ENCODE peak calls at places on chromosomes 12 and 14, in nine cellular contexts. One of them, this sample, is unnamed. For H3K27me3, the result is how much of the 10 kb centered on the place peaks cover.

GRCh38 chr12:57173089-57173488 is 25.7 kb upstream of the LRP1-AS start:
- DNase-seq in psoas muscle: no peak
- DNase-seq in CD8-positive, alpha-beta T cell: peak
- DNase-seq in testis: peak
- DNase-seq in breast epithelium: no peak
- DNase-seq in uterus: no peak
- DNase-seq in aorta: no peak
- DNase-seq in CD4-positive, alpha-beta T cell: no peak
- DNase-seq in colonic mucosa: no peak
- DNase-seq in this sample: no peak

GRCh38 chr12:46549527-46550265 is 177.1 kb upstream of the SLC38A2 start:
- DNase-seq in colonic mucosa: no peak
- DNase-seq in uterus: no peak
- DNase-seq in CD8-positive, alpha-beta T cell: no peak
- DNase-seq in psoas muscle: no peak
- DNase-seq in aorta: no peak
- DNase-seq in breast epithelium: no peak
- DNase-seq in testis: no peak
- DNase-seq in CD4-positive, alpha-beta T cell: no peak
- DNase-seq in this sample: no peak

GRCh38 chr12:14399871-14400270 is 34.4 kb downstream of the ATF7IP start:
- DNase-seq in breast epithelium: no peak
- DNase-seq in psoas muscle: no peak
- DNase-seq in uterus: no peak
- DNase-seq in CD4-positive, alpha-beta T cell: no peak
- DNase-seq in aorta: no peak
- DNase-seq in testis: no peak
- DNase-seq in CD8-positive, alpha-beta T cell: no peak
- DNase-seq in colonic mucosa: no peak
- DNase-seq in this sample: no peak

GRCh38 chr12:56267443-56268071 is 815 bp downstream of the COQ10A start:
- DNase-seq in psoas muscle: peak
- DNase-seq in CD4-positive, alpha-beta T cell: no peak
- DNase-seq in colonic mucosa: peak
- DNase-seq in CD8-positive, alpha-beta T cell: no peak
- DNase-seq in uterus: no peak
- DNase-seq in breast epithelium: no peak
- DNase-seq in testis: peak
- DNase-seq in aorta: no peak
- DNase-seq in this sample: no peak

GRCh38 chr14:76767681-76768055 is 6.4 kb downstream of the VASH1 start:
- DNase-seq in CD8-positive, alpha-beta T cell: no peak
- DNase-seq in aorta: no peak
- DNase-seq in breast epithelium: no peak
- DNase-seq in psoas muscle: no peak
- DNase-seq in CD4-positive, alpha-beta T cell: no peak
- DNase-seq in colonic mucosa: no peak
- DNase-seq in uterus: peak
- DNase-seq in testis: no peak
- DNase-seq in this sample: no peak

GRCh38 chr12:69161835-69162234 is 77.5 kb upstream of the CPSF6 start:
- DNase-seq in breast epithelium: no peak
- DNase-seq in psoas muscle: no peak
- DNase-seq in colonic mucosa: no peak
- DNase-seq in uterus: no peak
- DNase-seq in testis: no peak
- DNase-seq in aorta: no peak
- DNase-seq in CD8-positive, alpha-beta T cell: peak
- DNase-seq in CD4-positive, alpha-beta T cell: no peak
- DNase-seq in this sample: peak

GRCh38 chr12:130357241-130357640 is 19.6 kb downstream of the PIWIL1 start:
- DNase-seq in CD8-positive, alpha-beta T cell: no peak
- DNase-seq in psoas muscle: no peak
- DNase-seq in breast epithelium: no peak
- DNase-seq in uterus: no peak
- DNase-seq in colonic mucosa: no peak
- DNase-seq in testis: no peak
- DNase-seq in CD4-positive, alpha-beta T cell: no peak
- DNase-seq in aorta: no peak
- DNase-seq in this sample: no peak

GRCh38 chr14:93042968-93043940 is 72.5 kb downstream of the ITPK1 start:
- DNase-seq in colonic mucosa: peak
- DNase-seq in uterus: no peak
- DNase-seq in CD4-positive, alpha-beta T cell: no peak
- DNase-seq in aorta: peak
- DNase-seq in psoas muscle: peak
- DNase-seq in testis: peak
- DNase-seq in breast epithelium: peak
- DNase-seq in CD8-positive, alpha-beta T cell: no peak
- DNase-seq in this sample: no peak

GRCh38 chr12:52023182-52023975 is 16.6 kb downstream of the TAMALIN start:
- DNase-seq in uterus: peak
- DNase-seq in breast epithelium: peak
- DNase-seq in testis: peak
- DNase-seq in psoas muscle: peak
- DNase-seq in CD8-positive, alpha-beta T cell: peak
- DNase-seq in aorta: peak
- DNase-seq in colonic mucosa: peak
- DNase-seq in CD4-positive, alpha-beta T cell: peak
- DNase-seq in this sample: peak

GRCh38 chr12:10716704-10717315 is 6.3 kb downstream of the YBX3 start:
- DNase-seq in aorta: peak
- DNase-seq in CD8-positive, alpha-beta T cell: no peak
- DNase-seq in CD4-positive, alpha-beta T cell: no peak
- DNase-seq in testis: peak
- DNase-seq in psoas muscle: peak
- DNase-seq in colonic mucosa: peak
- DNase-seq in breast epithelium: peak
- DNase-seq in uterus: peak
- DNase-seq in this sample: no peak

GRCh38 chr12:108759914-108760313 is 28.6 kb upstream of the CORO1C start:
- DNase-seq in breast epithelium: no peak
- DNase-seq in psoas muscle: no peak
- DNase-seq in CD4-positive, alpha-beta T cell: no peak
- DNase-seq in uterus: no peak
- DNase-seq in CD8-positive, alpha-beta T cell: no peak
- DNase-seq in colonic mucosa: no peak
- DNase-seq in testis: no peak
- DNase-seq in aorta: no peak
- DNase-seq in this sample: no peak

GRCh38 chr14:64525354-64525753 is 15.2 kb upstream of the HSPA2 start:
- DNase-seq in aorta: no peak
- DNase-seq in colonic mucosa: no peak
- DNase-seq in psoas muscle: no peak
- DNase-seq in CD8-positive, alpha-beta T cell: no peak
- DNase-seq in testis: no peak
- DNase-seq in uterus: no peak
- DNase-seq in CD4-positive, alpha-beta T cell: no peak
- DNase-seq in breast epithelium: no peak
- DNase-seq in this sample: no peak

GRCh38 chr12:120468846-120469449 is 600 bp downstream of the SRSF9 start:
- DNase-seq in testis: peak
- DNase-seq in uterus: peak
- DNase-seq in CD8-positive, alpha-beta T cell: peak
- DNase-seq in psoas muscle: peak
- DNase-seq in colonic mucosa: peak
- DNase-seq in CD4-positive, alpha-beta T cell: peak
- DNase-seq in breast epithelium: no peak
- DNase-seq in aorta: peak
- DNase-seq in this sample: peak

GRCh38 chr14:77603654-77604270 is 12.7 kb downstream of the SPTLC2 start:
- DNase-seq in uterus: no peak
- DNase-seq in colonic mucosa: peak
- DNase-seq in testis: peak
- DNase-seq in aorta: peak
- DNase-seq in CD8-positive, alpha-beta T cell: no peak
- DNase-seq in breast epithelium: no peak
- DNase-seq in CD4-positive, alpha-beta T cell: no peak
- DNase-seq in psoas muscle: peak
- DNase-seq in this sample: no peak

GRCh38 chr12:45409966-45410365 is 194.1 kb downstream of the ANO6 start:
- DNase-seq in colonic mucosa: no peak
- DNase-seq in testis: no peak
- DNase-seq in CD4-positive, alpha-beta T cell: no peak
- DNase-seq in CD8-positive, alpha-beta T cell: no peak
- DNase-seq in psoas muscle: peak
- DNase-seq in aorta: peak
- DNase-seq in breast epithelium: no peak
- DNase-seq in uterus: no peak
- DNase-seq in this sample: no peak

GRCh38 chr12:115468087-115468510 is 784.1 kb upstream of the TBX3 start:
- DNase-seq in CD4-positive, alpha-beta T cell: no peak
- DNase-seq in uterus: no peak
- DNase-seq in testis: no peak
- DNase-seq in colonic mucosa: peak
- DNase-seq in breast epithelium: peak
- DNase-seq in CD8-positive, alpha-beta T cell: no peak
- DNase-seq in aorta: no peak
- DNase-seq in psoas muscle: no peak
- DNase-seq in this sample: no peak

GRCh38 chr14:105138021-105138541 is 30.5 kb downstream of the JAG2 start:
- DNase-seq in colonic mucosa: no peak
- DNase-seq in psoas muscle: no peak
- DNase-seq in CD8-positive, alpha-beta T cell: no peak
- DNase-seq in uterus: no peak
- DNase-seq in breast epithelium: peak
- DNase-seq in testis: no peak
- DNase-seq in CD4-positive, alpha-beta T cell: no peak
- DNase-seq in aorta: peak
- DNase-seq in this sample: no peak

GRCh38 chr12:14384783-14385638 is 19.5 kb downstream of the ATF7IP start:
- DNase-seq in CD8-positive, alpha-beta T cell: peak
- DNase-seq in colonic mucosa: peak
- DNase-seq in uterus: peak
- DNase-seq in testis: peak
- DNase-seq in aorta: no peak
- DNase-seq in CD4-positive, alpha-beta T cell: peak
- DNase-seq in psoas muscle: no peak
- DNase-seq in breast epithelium: no peak
- DNase-seq in this sample: peak

GRCh38 chr12:91108196-91108595 is 3.1 kb downstream of the LUM start:
- DNase-seq in testis: no peak
- DNase-seq in CD8-positive, alpha-beta T cell: no peak
- DNase-seq in CD4-positive, alpha-beta T cell: no peak
- DNase-seq in colonic mucosa: no peak
- DNase-seq in uterus: no peak
- DNase-seq in psoas muscle: no peak
- DNase-seq in breast epithelium: no peak
- DNase-seq in aorta: no peak
- DNase-seq in this sample: no peak

GRCh38 chr14:24332094-24332983 is 2.5 kb downstream of the ADCY4 start:
- DNase-seq in aorta: peak
- DNase-seq in breast epithelium: peak
- DNase-seq in CD8-positive, alpha-beta T cell: peak
- DNase-seq in CD4-positive, alpha-beta T cell: peak
- DNase-seq in psoas muscle: peak
- DNase-seq in colonic mucosa: peak
- DNase-seq in testis: peak
- DNase-seq in uterus: peak
- DNase-seq in this sample: peak
- H3K27me3 ChIP-seq in aorta: under half
- H3K27me3 ChIP-seq in breast epithelium: under half
- H3K27me3 ChIP-seq in CD8-positive, alpha-beta T cell: under half
- H3K27me3 ChIP-seq in CD4-positive, alpha-beta T cell: under half
- H3K27me3 ChIP-seq in psoas muscle: under half
- H3K27me3 ChIP-seq in colonic mucosa: under half
- H3K27me3 ChIP-seq in testis: under half
- H3K27me3 ChIP-seq in uterus: under half
- H3K27me3 ChIP-seq in this sample: under half

DNA sequence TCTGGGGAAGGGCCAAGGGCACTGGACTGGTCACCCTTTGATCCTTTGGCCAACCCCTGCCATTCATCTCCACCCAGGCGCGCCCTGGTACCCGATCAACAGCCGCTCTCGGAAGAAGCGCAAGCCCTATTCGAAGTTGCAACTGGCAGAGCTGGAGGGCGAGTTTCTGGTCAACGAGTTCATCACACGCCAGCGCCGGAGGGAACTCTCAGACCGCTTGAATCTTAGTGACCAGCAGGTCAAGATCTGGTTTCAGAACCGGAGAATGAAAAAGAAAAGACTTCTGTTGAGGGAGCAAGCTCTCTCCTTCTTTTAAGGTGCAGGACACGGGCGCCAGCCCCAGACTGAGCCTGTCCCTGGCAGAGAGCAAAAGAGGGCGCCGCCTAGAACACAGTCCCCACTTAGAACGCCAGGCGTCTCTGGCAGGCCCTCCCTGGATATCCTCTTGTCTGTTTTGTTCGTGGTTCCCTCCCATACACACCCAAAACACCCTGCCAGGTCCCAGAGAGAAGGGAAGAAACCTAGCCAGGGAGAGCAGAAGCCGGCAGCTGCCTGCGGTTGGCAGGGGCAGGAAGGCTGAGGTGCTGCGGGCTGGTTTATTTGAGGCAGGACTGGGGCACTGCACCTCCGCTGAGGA is 1.7 kb downstream of the HOXC12 start:
- DNase-seq in aorta: no peak
- DNase-seq in psoas muscle: no peak
- DNase-seq in CD8-positive, alpha-beta T cell: no peak
- DNase-seq in colonic mucosa: no peak
- DNase-seq in testis: no peak
- DNase-seq in CD4-positive, alpha-beta T cell: no peak
- DNase-seq in uterus: peak
- DNase-seq in breast epithelium: no peak
- DNase-seq in this sample: no peak
- H3K27me3 ChIP-seq in aorta: under half
- H3K27me3 ChIP-seq in psoas muscle: half or more
- H3K27me3 ChIP-seq in CD8-positive, alpha-beta T cell: half or more
- H3K27me3 ChIP-seq in colonic mucosa: half or more
- H3K27me3 ChIP-seq in testis: under half
- H3K27me3 ChIP-seq in CD4-positive, alpha-beta T cell: half or more
- H3K27me3 ChIP-seq in uterus: under half
- H3K27me3 ChIP-seq in breast epithelium: half or more
- H3K27me3 ChIP-seq in this sample: half or more

GRCh38 chr12:53744130-53744441 is 7.7 kb downstream of the CISTR start:
- DNase-seq in CD8-positive, alpha-beta T cell: no peak
- DNase-seq in uterus: no peak
- DNase-seq in colonic mucosa: no peak
- DNase-seq in breast epithelium: no peak
- DNase-seq in aorta: no peak
- DNase-seq in psoas muscle: no peak
- DNase-seq in CD4-positive, alpha-beta T cell: no peak
- DNase-seq in testis: no peak
- DNase-seq in this sample: no peak
- H3K27me3 ChIP-seq in CD8-positive, alpha-beta T cell: under half
- H3K27me3 ChIP-seq in uterus: under half
- H3K27me3 ChIP-seq in colonic mucosa: under half
- H3K27me3 ChIP-seq in breast epithelium: under half
- H3K27me3 ChIP-seq in aorta: under half
- H3K27me3 ChIP-seq in psoas muscle: half or more
- H3K27me3 ChIP-seq in CD4-positive, alpha-beta T cell: half or more
- H3K27me3 ChIP-seq in testis: under half
- H3K27me3 ChIP-seq in this sample: half or more

DNA sequence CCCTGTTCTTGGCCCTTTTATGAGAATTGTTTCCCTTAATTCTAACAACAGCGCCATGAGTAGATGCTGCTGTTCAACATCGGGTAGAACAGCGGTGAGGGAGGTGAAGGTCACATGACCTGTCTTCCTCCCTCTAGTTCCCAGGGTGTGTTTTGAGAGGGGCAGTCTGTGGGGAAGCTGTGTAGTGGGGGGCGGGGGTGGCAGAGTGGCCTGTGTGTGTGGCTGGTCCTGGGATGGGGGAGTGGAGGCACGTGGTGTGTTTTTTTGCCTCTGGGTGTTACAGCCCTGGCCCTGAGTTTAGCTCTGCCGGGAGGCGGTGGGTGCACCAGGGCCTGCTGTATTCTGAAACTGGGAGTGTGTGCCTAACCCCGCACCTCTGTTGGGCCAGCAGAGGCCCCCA is 202.7 kb downstream of the TSPAN9 start:
- DNase-seq in aorta: no peak
- DNase-seq in colonic mucosa: no peak
- DNase-seq in uterus: no peak
- DNase-seq in CD4-positive, alpha-beta T cell: no peak
- DNase-seq in breast epithelium: no peak
- DNase-seq in CD8-positive, alpha-beta T cell: no peak
- DNase-seq in testis: no peak
- DNase-seq in psoas muscle: no peak
- DNase-seq in this sample: no peak
- H3K27me3 ChIP-seq in aorta: under half
- H3K27me3 ChIP-seq in colonic mucosa: under half
- H3K27me3 ChIP-seq in uterus: under half
- H3K27me3 ChIP-seq in CD4-positive, alpha-beta T cell: under half
- H3K27me3 ChIP-seq in breast epithelium: under half
- H3K27me3 ChIP-seq in CD8-positive, alpha-beta T cell: under half
- H3K27me3 ChIP-seq in testis: under half
- H3K27me3 ChIP-seq in psoas muscle: under half
- H3K27me3 ChIP-seq in this sample: under half

This sample was measured in CD8-positive, alpha-beta memory T cell.